ENCODE peak calls at places on chromosomes 11 and 22, in five cellular contexts. K is stimulated activated CD4-positive, alpha-beta T cell treated with anti-CD3 and anti-CD28 coated beads, TNF-alpha, amount 100 ng/mL, for 1 hour; M is NCI-H774; Z is NCI-H1436; U is NCI-H2029 treated with DMSO at 0.1 percent for 48 hours. O is an unnamed sample.

GRCh38 chr11:32874144-32874543 is 18.5 kb upstream of the QSER1 start:
- DNase-seq in K (no peak), Z (no peak), U (no peak), M (no peak), O (no peak)

GRCh38 chr11:76455331-76455730 is 10.5 kb downstream of the EMSY start:
- DNase-seq in Z (no peak), U (no peak), K (no peak), M (no peak), O (no peak)

GRCh38 chr11:2572491-2573239 is 127.1 kb downstream of the KCNQ1OT1 start:
- DNase-seq in K (no peak), M (no peak), U (no peak), Z (no peak), O (no peak)

GRCh38 chr22:23109441-23109978 is 32.3 kb downstream of the RSPH14 start:
- DNase-seq in Z (no peak), K (no peak), M (no peak), U (no peak), O (no peak)

GRCh38 chr11:70796601-70797000 is 398.3 kb downstream of the CTTN start:
- DNase-seq in M (no peak), U (no peak), K (no peak), Z (no peak), O (no peak)

GRCh38 chr11:78789365-78789764 is 214.7 kb upstream of the NARS2 start:
- DNase-seq in Z (no peak), M (no peak), U (no peak), K (no peak), O (no peak)

GRCh38 chr22:25067851-25068421 is 115.4 kb downstream of the KIAA1671 start:
- DNase-seq in M (no peak), U (no peak), K (peak), Z (no peak), O (no peak)

GRCh38 chr11:111526501-111526900 is 11.9 kb downstream of the HOATZ start:
- DNase-seq in Z (no peak), M (no peak), K (no peak), U (no peak), O (no peak)

GRCh38 chr11:45817191-45817590 is 12.2 kb downstream of the SLC35C1 start:
- DNase-seq in K (no peak), Z (no peak), U (no peak), M (no peak), O (no peak)

GRCh38 chr11:57426439-57426753 is 525 bp downstream of the SLC43A3 start:
- DNase-seq in Z (no peak), U (no peak), M (no peak), K (no peak), O (no peak)

GRCh38 chr11:86484164-86484794 is 109.6 kb downstream of the CCDC81 start:
- DNase-seq in K (no peak), U (no peak), Z (no peak), M (no peak), O (peak)

GRCh38 chr11:69337211-69337721 is 43.3 kb downstream of the MYEOV start:
- DNase-seq in K (no peak), Z (no peak), U (no peak), M (peak), O (no peak)

GRCh38 chr11:100550910-100551309 is 136.2 kb upstream of the ARHGAP42 start:
- DNase-seq in M (peak), K (no peak), U (no peak), Z (peak), O (no peak)

GRCh38 chr11:105429421-105429965 is 180.4 kb upstream of the GRIA4 start:
- DNase-seq in K (no peak), U (no peak), M (no peak), Z (no peak), O (peak)

GRCh38 chr11:22263613-22264012 is 70.7 kb downstream of the ANO5 start:
- DNase-seq in K (no peak), Z (no peak), U (peak), M (no peak), O (no peak)

GRCh38 chr22:31764785-31765184 is 11.0 kb downstream of the DEPDC5 start:
- DNase-seq in Z (no peak), K (no peak), M (no peak), U (no peak), O (no peak)

GRCh38 chr11:128728767-128729587 is 35.1 kb downstream of the FLI1 start:
- DNase-seq in Z (no peak), U (no peak), M (no peak), K (no peak), O (no peak)

GRCh38 chr11:65429724-65430405 is 7.3 kb downstream of the NEAT1 start:
- DNase-seq in K (no peak), Z (no peak), U (peak), M (no peak), O (peak)

GRCh38 chr11:45178223-45178622 is 31.8 kb downstream of the PRDM11 start:
- DNase-seq in K (no peak), U (no peak), Z (no peak), M (no peak), O (no peak)

O was measured in NCI-H2227 treated with DMSO at 0.1 percent for 48 hours.